ENCODE peak calls at places on chromosome 2, in seven cellular contexts. A is endodermal cell, B is RWPE2, O is upper lobe of right lung, N is iPS DF 6.9, K is A549, Y is stomach. G is an unnamed sample.
A peak's percentile ranks its signal among the peaks of the same experiment; 100 is the strongest.

GRCh38 chr2:28449489-28450395 is 46.1 kb upstream of the PLB1 start:
- DNase-seq in A (no peak), B (no peak), O (no peak), N (no peak), K (no peak), Y (no peak), G (no peak)

GRCh38 chr2:241008711-241009121 is 10.3 kb downstream of the SNED1 start:
- DNase-seq in A (peak; percentile 52), B (no peak), O (no peak), N (no peak), K (no peak), Y (peak; percentile 22), G (no peak)

GRCh38 chr2:129757366-129757914 is 222.0 kb upstream of the RAB6C start:
- DNase-seq in A (no peak), B (no peak), O (no peak), N (no peak), K (no peak), Y (no peak), G (no peak)

GRCh38 chr2:178865537-178865936 is 58.3 kb upstream of the TTN start:
- DNase-seq in A (no peak), B (no peak), O (no peak), N (no peak), K (no peak), Y (no peak), G (no peak)

GRCh38 chr2:128306081-128306930 is 12.4 kb downstream of the HS6ST1 start:
- DNase-seq in A (peak; percentile 81), B (peak; percentile 86), O (peak; percentile 69), N (no peak), K (peak; percentile 84), Y (peak; percentile 49), G (no peak)

GRCh38 chr2:235555356-235555755 is 61.5 kb downstream of the AGAP1 start:
- DNase-seq in A (no peak), B (no peak), O (no peak), N (no peak), K (no peak), Y (no peak), G (no peak)

GRCh38 chr2:100963026-100963375 is 39.1 kb upstream of the RPL31 start:
- DNase-seq in A (no peak), B (no peak), O (peak; percentile 11), N (no peak), K (no peak), Y (no peak), G (no peak)

GRCh38 chr2:10471956-10472355 is 23.8 kb upstream of the ODC1 start:
- DNase-seq in A (peak; percentile 54), B (no peak), O (no peak), N (no peak), K (peak; percentile 37), Y (no peak), G (no peak)

GRCh38 chr2:37928377-37928776 is 3.3 kb downstream of the RMDN2 start:
- DNase-seq in A (no peak), B (no peak), O (no peak), N (no peak), K (no peak), Y (no peak), G (no peak)

GRCh38 chr2:54598347-54599325 is 124.8 kb upstream of the EML6 start:
- DNase-seq in A (no peak), B (no peak), O (no peak), N (no peak), K (no peak), Y (no peak), G (no peak)

GRCh38 chr2:24147364-24147763 is 24.1 kb downstream of the FAM228B start:
- DNase-seq in A (no peak), B (no peak), O (no peak), N (no peak), K (no peak), Y (no peak), G (no peak)

GRCh38 chr2:226020179-226020578 is 620.7 kb downstream of the NYAP2 start:
- DNase-seq in A (no peak), B (no peak), O (no peak), N (no peak), K (no peak), Y (no peak), G (no peak)

GRCh38 chr2:231181848-231182247 is 16.6 kb upstream of the ARMC9 start:
- DNase-seq in A (peak; percentile 74), B (no peak), O (peak; percentile 82), N (no peak), K (peak; percentile 33), Y (peak; percentile 42), G (peak; percentile 68)

GRCh38 chr2:162118166-162119031 is 33.6 kb downstream of the GCG start:
- DNase-seq in A (no peak), B (no peak), O (no peak), N (no peak), K (no peak), Y (no peak), G (no peak)

GRCh38 chr2:200472853-200473464 is 36.9 kb downstream of the KCTD18 start:
- DNase-seq in A (no peak), B (no peak), O (no peak), N (no peak), K (no peak), Y (no peak), G (no peak)

GRCh38 chr2:156436477-156437085 is 402 bp downstream of the GPD2 start:
- DNase-seq in A (peak; percentile 72), B (no peak), O (no peak), N (no peak), K (no peak), Y (peak; percentile 44), G (no peak)

GRCh38 chr2:206396216-206396615 is 47.1 kb upstream of the ADAM23 start:
- DNase-seq in A (peak; percentile 66), B (no peak), O (no peak), N (no peak), K (no peak), Y (no peak), G (no peak)

DNA sequence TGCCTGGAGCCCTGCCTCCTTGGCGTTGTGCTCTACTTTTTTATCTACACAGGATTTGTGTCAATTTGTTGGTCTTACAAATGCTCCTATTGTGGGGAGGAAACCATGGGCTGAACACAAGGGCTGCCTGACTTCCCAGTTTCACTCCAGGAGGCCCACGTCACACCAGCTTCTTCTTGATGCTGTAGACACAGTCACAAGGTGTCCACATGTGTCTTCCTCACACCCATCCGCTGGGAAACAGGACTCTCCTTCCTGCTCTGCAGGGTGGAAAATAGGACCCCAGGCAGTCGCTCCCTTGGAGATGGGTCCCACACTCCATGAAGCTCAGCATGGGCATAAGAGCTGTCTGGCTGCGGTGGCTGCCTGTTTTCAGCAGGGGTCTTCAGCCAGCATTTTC is 468.2 kb downstream of the EPHA4 start:
- DNase-seq in A (no peak), B (no peak), O (no peak), N (no peak), K (no peak), Y (no peak), G (no peak)
- H3K27ac ChIP-seq in A (no peak overlapping the region), B (no peak overlapping the region), O (peak overlapping the region; percentile 28), N (no peak overlapping the region), K (no peak overlapping the region), Y (no peak overlapping the region), G (peak overlapping the region; percentile 42)

DNA sequence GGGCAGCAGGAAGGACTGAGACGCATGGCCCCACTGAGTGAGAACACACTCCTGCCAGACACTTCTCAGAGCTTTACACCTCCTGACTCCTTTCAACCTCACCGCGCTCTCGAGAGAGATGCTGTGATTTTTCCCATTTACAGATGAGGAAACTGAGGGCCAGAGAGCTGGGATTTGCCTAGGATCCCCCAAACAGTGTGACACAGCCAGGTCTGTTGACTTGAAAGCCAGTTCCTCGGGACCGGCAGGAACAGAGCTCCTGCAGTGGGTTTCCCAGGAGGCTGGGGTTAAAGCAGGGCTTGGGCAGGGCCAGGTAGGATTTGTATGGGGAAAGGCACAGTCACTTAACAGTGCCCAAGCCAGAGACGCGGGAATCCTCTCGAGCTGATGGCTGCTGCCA is 81.9 kb downstream of the STPG4 start:
- DNase-seq in A (no peak), B (no peak), O (no peak), N (no peak), K (no peak), Y (no peak), G (no peak)
- H3K4me1 ChIP-seq in A (peaks cover 14% of the 10 kb centered on the region), B (peaks cover 38% of the 10 kb centered on the region), O (peaks cover 87% of the 10 kb centered on the region), N (peaks cover 17% of the 10 kb centered on the region), K (peaks cover 82% of the 10 kb centered on the region), Y (peaks cover 83% of the 10 kb centered on the region), G (peaks cover 60% of the 10 kb centered on the region)

GRCh38 chr2:215611609-215612386 is 175.9 kb upstream of the FN1 start:
- DNase-seq in A (no peak), B (no peak), O (no peak), N (no peak), K (no peak), Y (no peak), G (no peak)
- H3K27ac ChIP-seq in A (no peak overlapping the region), B (no peak overlapping the region), O (no peak overlapping the region), N (no peak overlapping the region), K (no peak overlapping the region), Y (no peak overlapping the region), G (no peak overlapping the region)

DNA sequence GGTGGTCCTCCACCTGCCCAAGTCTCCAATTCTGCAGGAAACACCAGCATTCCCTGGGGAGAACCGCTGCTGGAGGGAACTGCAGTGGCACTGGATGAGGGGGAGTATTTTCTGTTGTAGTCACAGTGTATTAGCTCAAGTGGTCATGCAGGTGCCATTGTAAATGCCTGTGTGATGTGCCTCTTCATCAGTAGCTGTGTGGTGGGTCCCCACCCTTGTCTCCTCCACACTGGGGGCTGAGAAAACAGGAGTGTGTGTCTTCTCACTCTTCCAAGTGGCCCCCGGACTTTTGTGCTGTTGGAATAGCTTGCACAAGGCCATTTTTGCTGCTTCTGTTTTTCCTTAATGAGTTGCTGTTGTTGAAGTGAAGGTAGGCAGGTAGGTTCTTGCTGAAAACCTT is 8.7 kb downstream of the NCK2 start:
- DNase-seq in A (peak; percentile 37), B (no peak), O (no peak), N (no peak), K (no peak), Y (no peak), G (no peak)
- H3K4me1 ChIP-seq in A (peaks cover 4% of the 10 kb centered on the region), B (peaks cover 4% of the 10 kb centered on the region), O (peaks cover 36% of the 10 kb centered on the region), N (peaks cover 6% of the 10 kb centered on the region), K (no peaks in the 10 kb centered on the region), Y (peaks cover 78% of the 10 kb centered on the region), G (peaks cover 51% of the 10 kb centered on the region)

GRCh38 chr2:160054984-160055725 is 7.3 kb downstream of the PLA2R1 start:
- DNase-seq in A (peak; percentile 70), B (no peak), O (no peak), N (peak; percentile 90), K (no peak), Y (no peak), G (no peak)

GRCh38 chr2:160053946-160054345 is 8.5 kb downstream of the PLA2R1 start:
- DNase-seq in A (no peak), B (no peak), O (no peak), N (no peak), K (no peak), Y (no peak), G (no peak)

GRCh38 chr2:160052524-160052923 is 9.9 kb downstream of the PLA2R1 start:
- DNase-seq in A (no peak), B (no peak), O (no peak), N (no peak), K (no peak), Y (no peak), G (no peak)

GRCh38 chr2:160051374-160051800 is 11.0 kb downstream of the PLA2R1 start:
- DNase-seq in A (no peak), B (no peak), O (no peak), N (no peak), K (no peak), Y (no peak), G (no peak)

DNA sequence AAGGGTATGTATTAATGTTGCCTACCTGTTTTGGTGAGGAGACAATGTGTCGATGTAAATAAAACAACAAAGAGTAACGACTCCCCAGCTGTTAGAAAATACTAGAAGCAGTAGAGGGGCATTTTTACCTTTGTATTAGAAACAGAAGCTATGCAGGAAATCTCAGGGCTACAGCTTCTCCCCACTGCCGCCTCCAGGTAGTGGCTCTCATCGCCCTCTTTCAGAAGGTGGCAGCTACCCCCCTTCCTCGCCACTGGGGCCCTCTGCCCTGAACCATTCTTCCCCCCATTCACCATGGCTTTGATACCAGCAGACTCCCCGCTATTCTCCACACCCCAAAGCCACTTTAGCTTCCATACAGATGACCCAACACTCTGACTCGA is 6.7 kb downstream of the PLA2R1 start:
- DNase-seq in A (no peak), B (no peak), O (no peak), N (no peak), K (no peak), Y (no peak), G (no peak)
- H3K27ac ChIP-seq in A (no peak overlapping the region), B (no peak overlapping the region), O (no peak overlapping the region), N (no peak overlapping the region), K (no peak overlapping the region), Y (no peak overlapping the region), G (no peak overlapping the region)

G was measured in thoracic aorta.